ENCODE peak calls at places on chromosomes 3 and 15, in four cellular contexts. One of them, this sample, is unnamed.

GRCh38 chr15:77375133-77375532 is 44.8 kb downstream of the PEAK1 start:
- DNase-seq in K562: no peak
- DNase-seq in WTC11: no peak
- DNase-seq in HepG2: no peak
- DNase-seq in this sample: no peak

GRCh38 chr3:174949523-174949922 is 90.4 kb downstream of the NAALADL2 start:
- DNase-seq in HepG2: no peak
- DNase-seq in WTC11: no peak
- DNase-seq in K562: no peak
- DNase-seq in this sample: no peak

GRCh38 chr15:25512957-25513356 is 74.1 kb upstream of the UBE3A start:
- DNase-seq in WTC11: no peak
- DNase-seq in K562: no peak
- DNase-seq in HepG2: no peak
- DNase-seq in this sample: no peak

GRCh38 chr3:97821810-97822775 is at the start of gene CRYBG3:
- DNase-seq in HepG2: peak
- DNase-seq in K562: peak
- DNase-seq in WTC11: peak
- DNase-seq in this sample: peak

GRCh38 chr3:4528802-4529201 is 35.7 kb downstream of the ITPR1 start:
- DNase-seq in WTC11: no peak
- DNase-seq in K562: no peak
- DNase-seq in HepG2: no peak
- DNase-seq in this sample: no peak

GRCh38 chr3:39021029-39021428 is 30.7 kb downstream of the SCN11A start:
- DNase-seq in WTC11: no peak
- DNase-seq in HepG2: no peak
- DNase-seq in K562: no peak
- DNase-seq in this sample: peak

GRCh38 chr3:13042127-13042931 is 30.9 kb downstream of the IQSEC1 start:
- DNase-seq in HepG2: no peak
- DNase-seq in K562: no peak
- DNase-seq in WTC11: no peak
- DNase-seq in this sample: no peak

GRCh38 chr3:150303776-150304175 is 104.3 kb upstream of the TSC22D2 start:
- DNase-seq in HepG2: peak
- DNase-seq in WTC11: peak
- DNase-seq in K562: peak
- DNase-seq in this sample: peak

DNA sequence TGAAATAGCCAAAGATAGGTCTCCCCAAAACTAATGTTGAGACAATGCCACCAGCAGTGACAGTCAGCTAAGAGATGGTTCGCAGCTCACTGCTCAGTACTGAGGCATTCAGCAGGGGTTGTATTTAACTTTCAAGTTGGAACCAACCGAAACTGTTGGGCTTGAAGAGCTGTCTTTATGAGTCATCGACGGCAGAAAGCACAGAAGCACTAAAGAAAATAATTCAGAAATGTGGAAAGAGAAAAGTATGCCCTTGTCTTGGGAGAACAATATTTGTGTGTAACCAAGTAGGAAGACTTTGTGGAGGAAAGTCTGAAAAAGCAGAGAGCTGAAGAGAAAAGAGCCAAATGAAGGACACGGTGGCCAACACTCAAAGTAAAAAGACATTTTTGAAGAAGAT is 4.3 kb upstream of the RARB start:
- DNase-seq in K562: no peak
- DNase-seq in WTC11: no peak
- DNase-seq in HepG2: no peak
- DNase-seq in this sample: no peak
- TF ChIP-seq CREM in K562: no peak
- TF ChIP-seq CREM in WTC11: no peak
- TF ChIP-seq CREM in HepG2: no peak
- TF ChIP-seq CREM in this sample: no peak

GRCh38 chr15:80455668-80456442 is 51.7 kb downstream of the ARNT2 start:
- DNase-seq in WTC11: peak
- DNase-seq in HepG2: peak
- DNase-seq in K562: peak
- DNase-seq in this sample: peak

GRCh38 chr15:80455051-80455648 is 51.0 kb downstream of the ARNT2 start:
- DNase-seq in HepG2: no peak
- DNase-seq in WTC11: no peak
- DNase-seq in K562: no peak
- DNase-seq in this sample: no peak

GRCh38 chr15:80452166-80452565 is 48.0 kb downstream of the ARNT2 start:
- DNase-seq in WTC11: no peak
- DNase-seq in K562: no peak
- DNase-seq in HepG2: no peak
- DNase-seq in this sample: no peak

GRCh38 chr15:80449825-80450224 is 45.6 kb downstream of the ARNT2 start:
- DNase-seq in K562: no peak
- DNase-seq in WTC11: no peak
- DNase-seq in HepG2: no peak
- DNase-seq in this sample: no peak

DNA sequence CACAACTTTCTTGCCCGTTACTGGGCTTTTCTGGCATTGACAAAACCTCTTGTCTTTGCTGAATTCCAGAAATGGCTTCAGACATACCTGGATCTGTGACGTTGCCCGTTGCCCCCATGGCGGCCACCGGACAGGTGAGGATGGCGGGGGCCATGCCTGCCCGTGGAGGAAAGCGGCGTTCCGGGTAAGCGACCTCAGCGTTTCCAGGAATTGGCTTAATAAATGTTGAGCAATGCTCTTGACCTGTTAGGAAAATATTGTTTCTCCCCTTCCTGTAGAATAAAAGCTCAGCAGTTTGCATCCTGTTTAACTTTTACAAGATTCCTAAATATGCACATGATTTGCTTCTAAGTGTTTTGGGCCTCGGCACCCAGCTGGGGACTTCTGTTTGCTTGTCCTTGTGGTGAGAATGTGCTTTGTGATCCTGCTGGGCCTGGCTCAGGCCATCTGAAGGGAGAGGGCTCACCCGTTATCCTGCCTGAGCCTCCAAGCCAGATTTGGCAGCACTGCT is 46.7 kb downstream of the ARNT2 start:
- DNase-seq in K562: no peak
- DNase-seq in WTC11: peak
- DNase-seq in HepG2: no peak
- DNase-seq in this sample: no peak
- TF ChIP-seq CREM in K562: no peak
- TF ChIP-seq CREM in WTC11: no peak
- TF ChIP-seq CREM in HepG2: no peak
- TF ChIP-seq CREM in this sample: no peak

GRCh38 chr15:55277715-55278114 is 11.9 kb downstream of the RAB27A start:
- DNase-seq in K562: no peak
- DNase-seq in HepG2: no peak
- DNase-seq in WTC11: no peak
- DNase-seq in this sample: no peak

GRCh38 chr15:55282284-55282833 is 7.3 kb downstream of the RAB27A start:
- DNase-seq in WTC11: no peak
- DNase-seq in K562: peak
- DNase-seq in HepG2: no peak
- DNase-seq in this sample: no peak

GRCh38 chr15:55281517-55282227 is 7.9 kb downstream of the RAB27A start:
- DNase-seq in K562: no peak
- DNase-seq in WTC11: no peak
- DNase-seq in HepG2: no peak
- DNase-seq in this sample: no peak

GRCh38 chr15:55279100-55279745 is 10.4 kb downstream of the RAB27A start:
- DNase-seq in K562: no peak
- DNase-seq in WTC11: no peak
- DNase-seq in HepG2: no peak
- DNase-seq in this sample: no peak

DNA sequence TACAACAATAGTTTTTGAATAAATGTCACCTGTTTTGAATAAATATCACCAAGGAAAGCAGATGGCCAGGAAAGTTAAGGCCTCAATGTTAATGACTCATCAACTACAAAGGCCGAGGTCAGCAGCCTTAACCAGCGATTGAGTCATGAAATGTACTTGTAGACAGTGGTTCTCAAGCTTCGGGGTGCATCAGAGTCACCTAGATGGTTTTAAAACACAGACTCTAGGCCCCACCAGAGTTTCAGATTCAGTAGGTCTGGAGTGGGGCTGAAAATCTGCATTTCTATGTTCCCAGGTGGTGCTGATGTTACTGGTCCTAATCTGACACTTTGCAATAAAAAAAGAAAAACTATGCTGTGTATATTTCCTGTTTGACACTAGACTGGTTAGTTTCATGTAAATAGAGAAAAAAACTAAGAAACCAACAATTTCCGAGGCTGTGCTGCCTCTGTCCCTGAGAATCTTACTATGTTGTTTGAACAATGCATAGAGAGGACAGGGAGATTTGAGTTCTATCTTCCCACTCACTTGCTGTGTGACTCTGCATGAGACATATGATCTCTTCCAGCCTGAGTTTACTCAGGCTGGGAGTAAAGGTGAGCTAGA is 9.8 kb downstream of the RAB27A start:
- DNase-seq in K562: peak
- DNase-seq in WTC11: no peak
- DNase-seq in HepG2: peak
- DNase-seq in this sample: peak
- TF ChIP-seq CREM in K562: peak
- TF ChIP-seq CREM in WTC11: no peak
- TF ChIP-seq CREM in HepG2: no peak
- TF ChIP-seq CREM in this sample: peak

DNA sequence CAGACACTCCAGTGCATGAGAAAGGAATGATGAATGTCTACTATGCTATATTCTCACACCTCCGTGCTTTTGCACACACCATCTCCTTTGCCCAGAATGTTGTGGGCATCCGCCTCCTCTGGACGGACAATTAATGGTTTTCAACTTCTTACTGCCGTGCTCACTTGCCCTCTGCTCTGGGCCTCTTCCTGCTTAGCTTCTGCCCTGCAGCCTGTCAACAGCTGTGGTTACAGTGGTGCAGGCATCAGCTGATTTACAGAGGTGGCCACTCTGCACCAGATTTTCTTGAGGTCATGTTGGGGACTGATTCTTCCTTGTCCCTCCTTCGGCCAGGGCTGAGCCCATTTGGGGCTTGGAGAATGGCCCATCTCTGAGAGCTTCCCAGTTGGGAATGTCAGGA is 56.5 kb upstream of the TMEM115 start:
- DNase-seq in K562: no peak
- DNase-seq in WTC11: no peak
- DNase-seq in HepG2: no peak
- DNase-seq in this sample: no peak
- TF ChIP-seq CREM in K562: no peak
- TF ChIP-seq CREM in WTC11: no peak
- TF ChIP-seq CREM in HepG2: no peak
- TF ChIP-seq CREM in this sample: no peak

GRCh38 chr3:117404756-117405155 is 695.2 kb downstream of the TUSC7 start:
- DNase-seq in WTC11: no peak
- DNase-seq in HepG2: no peak
- DNase-seq in K562: no peak
- DNase-seq in this sample: no peak

GRCh38 chr3:117408811-117409210 is 699.2 kb downstream of the TUSC7 start:
- DNase-seq in HepG2: no peak
- DNase-seq in K562: no peak
- DNase-seq in WTC11: no peak
- DNase-seq in this sample: no peak

GRCh38 chr3:117409701-117410459 is 700.3 kb downstream of the TUSC7 start:
- DNase-seq in K562: no peak
- DNase-seq in HepG2: no peak
- DNase-seq in WTC11: no peak
- DNase-seq in this sample: no peak

GRCh38 chr3:117409256-117409655 is 699.7 kb downstream of the TUSC7 start:
- DNase-seq in WTC11: no peak
- DNase-seq in K562: no peak
- DNase-seq in HepG2: no peak
- DNase-seq in this sample: no peak

DNA sequence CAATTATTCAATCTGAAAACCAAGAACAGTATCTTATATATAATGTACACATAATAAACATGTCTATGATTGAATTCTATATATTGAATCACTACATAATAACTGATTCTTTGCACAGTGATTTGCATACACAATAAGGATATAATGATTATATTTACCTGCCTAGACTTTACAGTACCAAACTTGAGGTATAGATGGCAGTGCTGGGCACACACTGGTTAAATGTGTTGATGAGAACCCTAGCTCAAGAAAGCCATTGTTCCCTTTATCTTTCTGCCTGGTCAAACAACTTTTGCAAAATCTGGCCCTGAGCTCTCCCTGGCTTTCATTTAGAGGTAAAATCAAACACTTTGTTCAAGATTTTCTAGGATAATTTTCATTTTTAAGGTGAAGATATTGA is 697.7 kb downstream of the TUSC7 start:
- DNase-seq in WTC11: no peak
- DNase-seq in K562: no peak
- DNase-seq in HepG2: peak
- DNase-seq in this sample: no peak
- TF ChIP-seq CREM in WTC11: no peak
- TF ChIP-seq CREM in K562: no peak
- TF ChIP-seq CREM in HepG2: no peak
- TF ChIP-seq CREM in this sample: no peak

DNA sequence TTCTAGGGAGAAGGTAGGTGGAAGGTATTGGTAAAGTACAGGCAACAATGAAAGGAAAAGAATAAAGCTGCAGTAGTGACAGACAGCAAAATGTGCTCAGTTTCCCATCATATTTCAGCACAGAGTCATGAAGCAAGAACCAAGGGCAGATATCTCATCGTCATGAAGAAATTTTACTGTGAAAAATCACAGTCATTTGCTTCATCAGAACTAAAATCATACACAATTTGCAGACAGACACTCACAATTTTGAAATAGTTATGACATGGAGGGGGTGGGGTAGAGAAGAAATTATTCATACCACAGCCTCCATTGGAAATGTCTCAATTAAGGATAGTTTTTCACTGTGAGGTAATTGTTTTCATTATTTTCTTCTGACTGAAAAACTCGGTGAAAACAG is 78.8 kb upstream of the CNTN3 start:
- DNase-seq in K562: no peak
- DNase-seq in HepG2: no peak
- DNase-seq in WTC11: no peak
- DNase-seq in this sample: no peak
- TF ChIP-seq CREM in K562: no peak
- TF ChIP-seq CREM in HepG2: no peak
- TF ChIP-seq CREM in WTC11: no peak
- TF ChIP-seq CREM in this sample: no peak

GRCh38 chr15:91263632-91264477 is 163.8 kb downstream of the SV2B start:
- DNase-seq in HepG2: no peak
- DNase-seq in K562: no peak
- DNase-seq in WTC11: no peak
- DNase-seq in this sample: no peak
- TF ChIP-seq CREM in HepG2: no peak
- TF ChIP-seq CREM in K562: no peak
- TF ChIP-seq CREM in WTC11: no peak
- TF ChIP-seq CREM in this sample: no peak

GRCh38 chr15:51912528-51912927 is 59.0 kb downstream of the LEO1 start:
- DNase-seq in WTC11: no peak
- DNase-seq in K562: no peak
- DNase-seq in HepG2: peak
- DNase-seq in this sample: no peak

DNA sequence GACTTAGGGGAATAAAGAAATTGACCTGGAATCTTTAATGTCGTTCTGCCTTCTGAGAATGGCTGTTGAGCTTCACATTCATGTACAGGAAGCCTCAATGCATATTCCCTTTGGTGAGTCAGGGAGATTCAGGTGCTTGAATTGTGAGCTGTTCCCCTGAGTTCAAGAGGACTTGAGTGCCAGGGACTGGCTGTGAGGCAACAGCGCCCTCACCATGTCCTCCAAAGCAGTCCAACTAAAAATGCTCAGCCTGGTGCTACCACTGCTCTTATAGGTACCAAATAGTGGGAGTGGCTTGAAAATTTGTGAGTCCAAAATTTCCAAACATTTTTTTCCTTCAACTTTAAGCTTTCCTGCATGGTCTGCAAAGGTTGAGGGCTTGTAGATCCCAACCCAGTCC is 54.1 kb downstream of the LEO1 start:
- DNase-seq in K562: peak
- DNase-seq in WTC11: peak
- DNase-seq in HepG2: peak
- DNase-seq in this sample: no peak
- TF ChIP-seq CREM in K562: no peak
- TF ChIP-seq CREM in WTC11: no peak
- TF ChIP-seq CREM in HepG2: no peak
- TF ChIP-seq CREM in this sample: no peak